ENCODE peak calls at places on chromosomes 1 and 21, in four cellular contexts. J is AG09309, A is fibroblast of pulmonary artery, D is Panc1. N is an unnamed sample.
A peak's percentile ranks its signal among the peaks of the same experiment; 100 is the strongest.

GRCh38 chr1:81887421-81887820 is 86.7 kb downstream of the ADGRL2 start:
- DNase-seq in J (no peak), A (no peak), D (no peak), N (no peak)

GRCh38 chr1:183800449-183800848 is 4.5 kb upstream of the RGL1 start:
- DNase-seq in J (no peak), A (no peak), D (no peak), N (no peak)

GRCh38 chr1:198902616-198903140 is 263.8 kb downstream of the PTPRC start:
- DNase-seq in J (no peak), A (no peak), D (no peak), N (no peak)

GRCh38 chr1:51559501-51559900 is 40.4 kb upstream of the EPS15 start:
- DNase-seq in J (no peak), A (no peak), D (no peak), N (no peak)

GRCh38 chr1:230891413-230891812 is 23.1 kb upstream of the C1orf198 start:
- DNase-seq in J (no peak), A (no peak), D (no peak), N (no peak)

GRCh38 chr1:243706563-243706962 is 143.5 kb downstream of the AKT3 start:
- DNase-seq in J (no peak), A (no peak), D (no peak), N (no peak)

GRCh38 chr1:56584910-56585528 is 5.7 kb upstream of the PLPP3 start:
- DNase-seq in J (no peak), A (peak; percentile 83), D (no peak), N (no peak)

GRCh38 chr1:196902344-196902743 is 14.5 kb downstream of the CFHR4 start:
- DNase-seq in J (no peak), A (no peak), D (no peak), N (no peak)

GRCh38 chr1:236959112-236959511 is 45.1 kb downstream of the MT1HL1 start:
- DNase-seq in J (no peak), A (no peak), D (no peak), N (no peak)

GRCh38 chr1:147669475-147670318 is 627 bp downstream of the ACP6 start:
- DNase-seq in J (no peak), A (peak; percentile 39), D (no peak), N (no peak)

GRCh38 chr1:235246022-235246948 is 81.7 kb downstream of the ARID4B start:
- DNase-seq in J (no peak), A (peak; percentile 13), D (no peak), N (no peak)

GRCh38 chr1:1212780-1213152 is 1.2 kb downstream of the TNFRSF4 start:
- DNase-seq in J (no peak), A (no peak), D (no peak), N (no peak)

GRCh38 chr1:1236945-1237873 is 5.2 kb downstream of the B3GALT6 start:
- DNase-seq in J (no peak), A (no peak), D (no peak), N (no peak)

GRCh38 chr1:46532498-46533178 is 18.8 kb downstream of the KNCN start:
- DNase-seq in J (no peak), A (peak; percentile 54), D (no peak), N (no peak)

GRCh38 chr1:241706967-241707366 is 54.9 kb downstream of the WDR64 start:
- DNase-seq in J (peak; percentile 31), A (no peak), D (peak; percentile 32), N (no peak)

GRCh38 chr1:214377886-214378285 is 96.9 kb downstream of the SMYD2 start:
- DNase-seq in J (no peak), A (peak; percentile 80), D (no peak), N (no peak)

GRCh38 chr1:33902486-33903209 is 38.8 kb downstream of the HMGB4 start:
- DNase-seq in J (peak; percentile 11), A (no peak), D (no peak), N (peak; percentile 30)

GRCh38 chr1:210654176-210654786 is 325.6 kb downstream of the HHAT start:
- DNase-seq in J (no peak), A (no peak), D (no peak), N (peak; percentile 4)

DNA sequence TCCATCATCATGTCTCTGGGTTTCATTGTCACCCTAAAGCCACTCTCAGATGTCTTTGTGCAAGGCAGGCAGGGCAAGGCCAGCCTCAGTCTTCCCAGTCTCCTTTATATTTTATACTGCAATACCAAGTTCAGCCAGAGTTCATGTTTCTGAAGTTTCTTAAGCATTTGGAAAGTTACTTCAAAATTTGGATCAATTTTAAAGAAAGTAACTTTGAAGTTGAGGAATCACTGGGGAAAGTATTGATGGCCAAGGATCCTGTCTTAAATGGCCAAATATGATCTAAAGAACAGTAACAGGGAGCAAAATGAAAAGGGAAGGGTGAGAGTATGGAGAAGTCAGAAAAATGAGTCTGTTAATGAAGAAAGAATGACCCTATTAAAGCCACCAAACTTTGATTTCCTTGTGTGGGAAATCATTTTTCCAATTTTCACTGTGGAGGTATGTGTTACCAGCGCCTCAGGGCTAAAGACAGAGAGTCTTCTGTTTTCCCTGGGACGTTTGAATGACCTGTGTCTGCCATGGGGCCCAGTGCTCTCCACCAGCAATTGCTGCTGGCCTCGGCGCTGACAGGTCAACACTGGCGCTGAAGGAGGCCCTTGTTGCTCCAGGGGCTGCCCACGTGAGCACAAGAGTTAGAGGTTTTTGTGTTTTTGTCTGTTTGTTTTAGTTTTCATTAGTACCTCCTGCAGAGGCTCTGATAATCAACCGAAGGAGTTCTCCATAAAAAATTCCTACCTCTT is 93.9 kb downstream of the ATP5PO start:
- DNase-seq in J (no peak), A (no peak), D (no peak), N (no peak)
- TF ChIP-seq CTCF in J (no peak), A (no peak), D (no peak), N (no peak)

GRCh38 chr1:162564762-162565218 is 3.3 kb downstream of the UAP1 start:
- DNase-seq in J (no peak), A (peak; percentile 29), D (no peak), N (no peak)

GRCh38 chr1:162570718-162571117 is 9.2 kb downstream of the UAP1 start:
- DNase-seq in J (no peak), A (no peak), D (no peak), N (no peak)

GRCh38 chr1:162565460-162565859 is 3.9 kb downstream of the UAP1 start:
- DNase-seq in J (no peak), A (no peak), D (no peak), N (no peak)

GRCh38 chr1:162568802-162569201 is 7.3 kb downstream of the UAP1 start:
- DNase-seq in J (no peak), A (no peak), D (no peak), N (no peak)

DNA sequence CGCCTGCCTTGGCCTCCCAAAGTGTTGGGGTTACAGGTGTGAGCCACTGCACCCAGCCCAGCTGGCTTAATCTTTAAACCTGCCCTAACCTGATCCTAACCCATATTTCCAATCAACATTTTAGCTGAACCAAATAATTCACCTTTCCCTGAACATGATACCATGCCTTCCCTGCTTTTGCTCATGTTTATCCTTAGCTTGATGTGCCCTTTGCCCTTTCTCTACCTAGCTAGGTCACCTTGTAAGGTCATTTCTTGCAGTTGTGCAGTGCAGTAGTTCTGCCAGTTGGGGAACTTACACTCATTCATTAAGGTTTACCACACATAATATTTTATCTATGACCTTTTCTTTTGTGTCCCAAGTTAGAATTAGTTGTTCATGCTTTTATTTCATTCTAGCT is 5.3 kb downstream of the UAP1 start:
- DNase-seq in J (no peak), A (no peak), D (no peak), N (no peak)
- H3K4me3 ChIP-seq in J (no peak overlapping the region), A (no peak overlapping the region), D (no peak overlapping the region), N (no peak overlapping the region)

GRCh38 chr1:27400963-27401341 is 8.5 kb downstream of the GPR3 start:
- DNase-seq in J (no peak), A (no peak), D (no peak), N (no peak)

GRCh38 chr1:27403065-27403726 is 10.8 kb downstream of the GPR3 start:
- DNase-seq in J (no peak), A (peak; percentile 53), D (no peak), N (no peak)

GRCh38 chr1:27400035-27400962 is 7.9 kb downstream of the GPR3 start:
- DNase-seq in J (no peak), A (no peak), D (no peak), N (no peak)

GRCh38 chr1:27403931-27404330 is 11.5 kb downstream of the GPR3 start:
- DNase-seq in J (no peak), A (no peak), D (no peak), N (no peak)

GRCh38 chr1:27402349-27402754 is 9.9 kb downstream of the GPR3 start:
- DNase-seq in J (peak; percentile 35), A (peak; percentile 75), D (no peak), N (no peak)
- TF ChIP-seq CTCF in J (peak; percentile 77), A (peak; percentile 61), D (peak; percentile 64), N (peak; percentile 81)

GRCh38 chr1:203626910-203627246 is 246 bp downstream of the ATP2B4 start:
- DNase-seq in J (no peak), A (no peak), D (no peak), N (no peak)

GRCh38 chr1:203628185-203628996 is 1.8 kb downstream of the ATP2B4 start:
- DNase-seq in J (no peak), A (peak; percentile 67), D (peak; percentile 45), N (no peak)

GRCh38 chr1:203624341-203624712 is 2.3 kb upstream of the ATP2B4 start:
- DNase-seq in J (no peak), A (no peak), D (no peak), N (no peak)

GRCh38 chr1:203627819-203628184 is 1.2 kb downstream of the ATP2B4 start:
- DNase-seq in J (no peak), A (no peak), D (no peak), N (no peak)

DNA sequence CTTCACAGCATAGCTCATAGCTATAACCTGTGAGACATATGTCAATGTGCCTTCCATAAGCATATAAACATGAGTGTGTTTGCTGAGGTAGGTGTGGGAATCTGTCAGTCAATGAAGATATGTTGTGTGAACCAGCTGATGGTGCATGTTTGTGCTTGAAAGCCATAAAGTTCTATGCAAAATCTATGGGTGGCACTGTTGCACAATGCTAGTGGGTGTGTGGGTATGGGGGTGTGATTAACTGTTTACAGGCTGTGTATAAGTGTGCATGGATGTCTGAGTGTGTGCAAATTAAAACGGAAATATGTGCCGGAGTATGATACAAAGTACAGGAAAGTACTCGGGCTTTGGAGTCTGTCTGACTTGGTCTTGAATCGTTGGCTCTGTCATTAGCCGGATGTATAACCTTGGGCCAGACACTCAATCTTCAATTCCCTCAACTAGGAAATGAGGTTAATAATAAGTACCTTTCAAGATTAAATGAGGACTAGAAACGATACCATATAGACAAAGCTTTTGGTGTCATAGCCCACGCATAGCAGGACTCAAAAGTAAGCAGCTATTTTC is 926 bp upstream of the ATP2B4 start:
- DNase-seq in J (no peak), A (peak; percentile 59), D (peak; percentile 36), N (no peak)
- H3K4me3 ChIP-seq in J (no peak overlapping the region), A (no peak overlapping the region), D (peak overlapping the region; percentile 70), N (no peak overlapping the region)

DNA sequence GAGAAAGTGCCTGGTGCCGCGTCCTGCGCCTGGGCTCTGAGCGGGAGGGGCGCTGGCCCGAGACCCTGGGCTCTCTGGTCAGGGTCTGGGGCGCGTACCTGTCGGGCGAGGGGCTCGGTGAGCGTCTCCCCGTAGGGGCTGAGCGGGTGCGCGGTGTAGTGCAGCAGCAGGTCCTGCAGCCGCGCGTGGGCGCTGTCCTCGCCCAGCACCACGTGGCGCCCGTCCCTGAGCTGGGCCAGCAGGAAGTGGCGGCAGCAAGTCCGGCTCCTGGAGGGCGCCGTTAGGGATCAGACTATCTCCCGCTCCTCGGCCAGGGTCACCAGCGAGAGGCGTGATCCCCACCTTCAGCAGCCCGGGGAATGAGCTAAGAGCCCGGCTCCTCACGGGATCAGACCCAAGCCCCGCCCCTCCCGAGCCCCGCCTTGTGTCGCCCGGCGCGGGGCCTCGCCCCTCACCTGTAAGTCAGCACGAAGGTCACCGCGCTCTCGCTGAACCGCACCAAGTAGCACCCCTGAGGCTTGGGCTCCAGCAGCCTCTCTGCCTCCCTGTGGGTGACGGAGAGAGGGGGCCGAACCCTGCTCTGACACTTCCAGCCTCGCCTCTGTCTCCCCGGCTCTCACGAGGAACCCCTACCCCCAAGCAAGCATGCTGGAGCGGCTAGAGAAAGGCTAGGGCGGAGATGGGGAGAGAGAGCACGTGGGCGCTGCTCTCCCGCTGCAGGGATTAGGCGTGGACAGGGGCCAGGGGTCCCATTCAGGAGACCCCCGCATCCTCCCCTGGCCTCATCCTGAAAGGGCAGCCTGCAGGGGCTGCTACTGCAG is 2.7 kb downstream of the SH2D2A start:
- DNase-seq in J (no peak), A (peak; percentile 50), D (no peak), N (no peak)
- TF ChIP-seq CTCF in J (peak; percentile 48), A (peak; percentile 48), D (peak; percentile 84), N (peak; percentile 60)

N was measured in epithelial cell of proximal tubule.